ENCODE peak calls at places on chromosomes 16 and 17, in eight cellular contexts. T is IMR-90, X is heart left ventricle, Z is transverse colon, J is sigmoid colon, C is suprapubic skin, I is A549, Q is prostate gland. W is an unnamed sample.

GRCh38 chr17:6786618-6787017 is 10.6 kb downstream of the FBXO39 start:
- DNase-seq in X (no peak), Z (no peak), T (peak; percentile 63), J (no peak), I (no peak), C (no peak), Q (no peak), W (no peak)

GRCh38 chr16:66271074-66272060 is 95.1 kb upstream of the CDH5 start:
- DNase-seq in T (no peak), I (no peak), C (no peak), X (no peak), Q (no peak), J (no peak), Z (no peak), W (peak; percentile 94)

GRCh38 chr17:81543756-81544155 is 8.4 kb downstream of the FAAP100 start:
- DNase-seq in T (no peak), Z (no peak), X (no peak), J (no peak), I (no peak), C (no peak), Q (no peak), W (no peak)

GRCh38 chr17:29291163-29291752 is 2.7 kb downstream of the NUFIP2 start:
- DNase-seq in I (peak; percentile 51), J (no peak), X (no peak), Q (peak; percentile 48), Z (no peak), T (peak; percentile 77), C (no peak), W (no peak)

GRCh38 chr17:83190601-83191387 is 111.4 kb downstream of the METRNL start:
- DNase-seq in X (no peak), C (peak; percentile 77), Z (no peak), T (no peak), J (peak; percentile 58), Q (peak; percentile 2), I (no peak), W (peak; percentile 89)

GRCh38 chr16:67470314-67470713 is 10.6 kb downstream of the ATP6V0D1 start:
- DNase-seq in Q (peak; percentile 71), Z (no peak), X (peak; percentile 96), C (peak; percentile 90), J (peak; percentile 86), I (no peak), T (no peak), W (no peak)

GRCh38 chr17:49633762-49634486 is 44.0 kb downstream of the SPOP start:
- DNase-seq in I (no peak), C (no peak), Z (no peak), Q (no peak), X (no peak), T (no peak), J (no peak), W (no peak)

GRCh38 chr17:73786286-73786743 is 142.1 kb upstream of the SDK2 start:
- DNase-seq in T (no peak), Z (peak; percentile 79), C (no peak), J (no peak), X (no peak), Q (no peak), I (peak; percentile 54), W (no peak)

GRCh38 chr17:77311371-77311981 is 170.7 kb downstream of the SEC14L1 start:
- DNase-seq in I (no peak), C (no peak), Q (no peak), J (peak; percentile 47), X (no peak), Z (peak; percentile 81), T (no peak), W (no peak)

GRCh38 chr17:76641501-76641900 is 2.1 kb downstream of the ST6GALNAC1 start:
- DNase-seq in J (no peak), I (peak; percentile 71), C (peak; percentile 1), Q (no peak), T (no peak), X (no peak), Z (no peak), W (no peak)

GRCh38 chr16:2233872-2234812 is 2.1 kb upstream of the DNASE1L2 start:
- DNase-seq in T (no peak), Z (no peak), Q (no peak), I (no peak), C (no peak), J (no peak), X (no peak), W (no peak)

GRCh38 chr16:86590501-86591144 is 12.3 kb downstream of the FOXL1 start:
- DNase-seq in X (no peak), J (no peak), Q (no peak), C (no peak), T (peak; percentile 96), Z (no peak), I (no peak), W (no peak)

GRCh38 chr16:88705746-88706287 is 391 bp downstream of the RNF166 start:
- DNase-seq in Z (peak; percentile 39), X (no peak), J (no peak), C (no peak), I (no peak), Q (no peak), T (no peak), W (no peak)

GRCh38 chr17:48593126-48593829 is at the start of gene HOXB5:
- DNase-seq in Z (no peak), T (peak; percentile 22), C (no peak), X (no peak), J (no peak), Q (no peak), I (no peak), W (no peak)

GRCh38 chr16:85472514-85472913 is 140.6 kb upstream of the GSE1 start:
- DNase-seq in Z (no peak), T (no peak), I (no peak), J (no peak), Q (no peak), C (no peak), X (no peak), W (no peak)

GRCh38 chr16:51326131-51326856 is 175.2 kb upstream of the SALL1 start:
- DNase-seq in Q (no peak), J (no peak), C (no peak), X (no peak), T (peak; percentile 87), Z (no peak), I (peak; percentile 26), W (no peak)

GRCh38 chr16:24700549-24701392 is 28.7 kb upstream of the TNRC6A start:
- DNase-seq in T (peak; percentile 98), Z (peak; percentile 60), I (peak; percentile 89), X (peak; percentile 81), J (peak; percentile 96), Q (peak; percentile 77), C (peak; percentile 82), W (peak; percentile 96)

GRCh38 chr17:38752930-38753506 is 477 bp downstream of the PSMB3 start:
- DNase-seq in C (no peak), I (no peak), J (no peak), Z (no peak), X (no peak), T (no peak), Q (no peak), W (no peak)

DNA sequence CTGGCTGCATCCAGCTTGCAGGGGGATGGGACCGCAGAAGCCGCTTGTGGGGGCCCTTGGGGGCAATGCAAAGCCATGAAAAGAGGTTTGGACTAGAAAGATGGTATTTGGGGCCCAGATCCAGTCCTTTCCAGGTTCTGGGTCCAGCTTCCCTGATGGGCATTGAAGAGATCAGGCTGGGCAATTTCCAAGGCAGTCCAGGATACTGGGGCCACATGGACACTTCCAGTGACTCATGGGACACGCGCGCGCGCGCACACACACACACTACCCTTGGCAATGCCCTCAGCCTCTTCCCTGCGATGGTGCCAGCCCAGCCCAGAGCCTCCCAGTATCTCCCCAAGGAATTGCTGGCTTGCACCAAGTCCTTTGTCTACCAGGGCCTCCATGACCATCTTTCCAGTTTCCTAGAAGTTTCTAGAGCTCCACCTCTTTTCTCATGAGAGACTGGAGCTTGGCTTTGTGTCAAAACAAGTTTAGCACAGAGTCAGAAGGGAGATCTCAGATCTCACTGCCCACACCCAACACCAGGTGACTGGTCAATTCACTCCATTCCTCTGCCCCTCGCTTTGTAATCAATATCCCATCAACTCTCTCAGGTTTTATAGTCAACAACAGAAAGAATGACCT is 44.3 kb downstream of the WNT3 start:
- DNase-seq in J (peak; percentile 46), C (no peak), X (no peak), Z (no peak), T (no peak), Q (no peak), I (no peak), W (no peak)
- TF ChIP-seq POLR2A in J (no peak), C (no peak), X (no peak), Z (no peak), T (no peak), Q (no peak), I (no peak), W (no peak)

GRCh38 chr17:27981978-27982377 is 60.5 kb upstream of the NLK start:
- DNase-seq in C (no peak), Z (no peak), I (no peak), X (no peak), Q (no peak), J (no peak), T (no peak), W (no peak)

GRCh38 chr17:27977751-27978688 is 64.5 kb upstream of the NLK start:
- DNase-seq in C (no peak), I (no peak), Q (no peak), T (peak; percentile 3), X (no peak), J (no peak), Z (no peak), W (no peak)

GRCh38 chr17:27982688-27983087 is 59.8 kb upstream of the NLK start:
- DNase-seq in J (no peak), X (no peak), I (no peak), C (no peak), T (no peak), Q (no peak), Z (no peak), W (no peak)

GRCh38 chr17:27978689-27979175 is 63.7 kb upstream of the NLK start:
- DNase-seq in I (no peak), Q (no peak), C (no peak), T (peak; percentile 5), J (no peak), X (no peak), Z (no peak), W (no peak)

DNA sequence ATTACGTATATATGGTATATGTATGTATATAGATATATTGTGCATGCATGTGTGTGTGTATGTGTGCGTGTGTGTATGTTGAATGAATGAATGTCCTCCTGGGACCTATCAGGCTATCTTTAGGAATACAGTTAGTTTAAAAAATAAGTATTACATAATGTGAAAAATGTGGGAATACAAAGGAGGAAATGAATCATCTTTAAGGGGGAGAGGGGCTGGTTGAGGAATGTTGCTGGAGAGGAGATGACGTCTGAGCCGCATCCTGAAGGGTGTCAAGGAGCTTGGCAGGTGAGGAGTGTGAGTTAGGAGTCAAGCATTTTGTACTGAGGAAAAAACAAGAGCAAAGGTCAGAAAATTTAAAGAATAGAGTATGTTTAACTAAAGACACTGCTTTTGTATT is 62.4 kb upstream of the NLK start:
- DNase-seq in X (no peak), I (peak; percentile 42), Q (no peak), T (peak; percentile 75), J (no peak), C (no peak), Z (no peak), W (no peak)
- H3K27ac ChIP-seq in X (no peak overlapping the region), I (no peak overlapping the region), Q (no peak overlapping the region), T (no peak overlapping the region), J (no peak overlapping the region), C (no peak overlapping the region), Z (no peak overlapping the region), W (no peak overlapping the region)

GRCh38 chr17:21001813-21002221 is 41.0 kb downstream of the USP22 start:
- DNase-seq in X (no peak), C (no peak), Z (peak; percentile 37), Q (peak; percentile 62), T (no peak), J (no peak), I (no peak), W (no peak)
- TF ChIP-seq POLR2A in X (no peak), C (no peak), Z (no peak), Q (no peak), T (no peak), J (no peak), I (no peak), W (no peak)

GRCh38 chr16:70793851-70794502 is 7.0 kb downstream of the VAC14 start:
- DNase-seq in Z (no peak), J (no peak), I (no peak), X (no peak), T (no peak), C (no peak), Q (no peak), W (no peak)
- H3K27ac ChIP-seq in Z (no peak overlapping the region), J (no peak overlapping the region), I (no peak overlapping the region), X (no peak overlapping the region), T (no peak overlapping the region), C (no peak overlapping the region), Q (no peak overlapping the region), W (no peak overlapping the region)

W was measured in vagina.